ENCODE peak calls at places on chromosomes 7 and 10, in ten cellular contexts. One of them, this sample, is unnamed.

GRCh38 chr7:68689087-68689433 is 909.2 kb upstream of the AUTS2 start:
- DNase-seq in right lobe of liver: no peak
- DNase-seq in Calu3: no peak
- DNase-seq in A549: no peak
- DNase-seq in osteocyte: no peak
- DNase-seq in Panc1: no peak
- DNase-seq in neural crest cell: no peak
- DNase-seq in type B pancreatic cell: no peak
- DNase-seq in GM10248: no peak
- DNase-seq in astrocyte of the spinal cord: no peak
- DNase-seq in this sample: no peak

GRCh38 chr7:28240466-28240865 is 59.9 kb upstream of the JAZF1 start:
- DNase-seq in Panc1: no peak
- DNase-seq in neural crest cell: no peak
- DNase-seq in A549: no peak
- DNase-seq in Calu3: no peak
- DNase-seq in GM10248: no peak
- DNase-seq in type B pancreatic cell: no peak
- DNase-seq in osteocyte: no peak
- DNase-seq in right lobe of liver: no peak
- DNase-seq in astrocyte of the spinal cord: no peak
- DNase-seq in this sample: no peak

GRCh38 chr10:119061352-119061751 is 19.3 kb downstream of the EIF3A start:
- DNase-seq in neural crest cell: no peak
- DNase-seq in type B pancreatic cell: no peak
- DNase-seq in GM10248: no peak
- DNase-seq in osteocyte: no peak
- DNase-seq in Calu3: no peak
- DNase-seq in astrocyte of the spinal cord: no peak
- DNase-seq in A549: no peak
- DNase-seq in right lobe of liver: no peak
- DNase-seq in Panc1: no peak
- DNase-seq in this sample: no peak

GRCh38 chr7:16836481-16836880 is 31.7 kb upstream of the AGR2 start:
- DNase-seq in GM10248: no peak
- DNase-seq in osteocyte: no peak
- DNase-seq in type B pancreatic cell: no peak
- DNase-seq in neural crest cell: no peak
- DNase-seq in Calu3: no peak
- DNase-seq in astrocyte of the spinal cord: no peak
- DNase-seq in A549: no peak
- DNase-seq in right lobe of liver: no peak
- DNase-seq in Panc1: no peak
- DNase-seq in this sample: no peak

GRCh38 chr10:17850526-17850925 is 41.4 kb downstream of the MRC1 start:
- DNase-seq in neural crest cell: no peak
- DNase-seq in type B pancreatic cell: no peak
- DNase-seq in astrocyte of the spinal cord: no peak
- DNase-seq in right lobe of liver: no peak
- DNase-seq in Calu3: no peak
- DNase-seq in GM10248: no peak
- DNase-seq in osteocyte: no peak
- DNase-seq in Panc1: no peak
- DNase-seq in A549: no peak
- DNase-seq in this sample: no peak

GRCh38 chr10:31320179-31320597 is 1.2 kb downstream of the ZEB1 start:
- DNase-seq in GM10248: peak
- DNase-seq in neural crest cell: peak
- DNase-seq in A549: peak
- DNase-seq in osteocyte: peak
- DNase-seq in Calu3: peak
- DNase-seq in Panc1: no peak
- DNase-seq in astrocyte of the spinal cord: peak
- DNase-seq in type B pancreatic cell: peak
- DNase-seq in right lobe of liver: peak
- DNase-seq in this sample: peak

GRCh38 chr7:128405345-128406146 is 4.2 kb downstream of the IMPDH1 start:
- DNase-seq in osteocyte: no peak
- DNase-seq in A549: no peak
- DNase-seq in Calu3: peak
- DNase-seq in neural crest cell: peak
- DNase-seq in GM10248: peak
- DNase-seq in Panc1: no peak
- DNase-seq in astrocyte of the spinal cord: no peak
- DNase-seq in right lobe of liver: peak
- DNase-seq in type B pancreatic cell: no peak
- DNase-seq in this sample: peak

GRCh38 chr10:129909080-129909479 is 55.0 kb downstream of the EBF3 start:
- DNase-seq in GM10248: no peak
- DNase-seq in osteocyte: no peak
- DNase-seq in type B pancreatic cell: no peak
- DNase-seq in astrocyte of the spinal cord: no peak
- DNase-seq in A549: no peak
- DNase-seq in neural crest cell: no peak
- DNase-seq in Calu3: no peak
- DNase-seq in Panc1: no peak
- DNase-seq in right lobe of liver: no peak
- DNase-seq in this sample: no peak

GRCh38 chr10:49177391-49178355 is 10.5 kb downstream of the TMEM273 start:
- DNase-seq in right lobe of liver: no peak
- DNase-seq in neural crest cell: no peak
- DNase-seq in A549: peak
- DNase-seq in type B pancreatic cell: peak
- DNase-seq in Calu3: peak
- DNase-seq in Panc1: peak
- DNase-seq in osteocyte: no peak
- DNase-seq in GM10248: peak
- DNase-seq in astrocyte of the spinal cord: peak
- DNase-seq in this sample: no peak

GRCh38 chr7:100965723-100966541 is 3.4 kb upstream of the MUC12 start:
- DNase-seq in astrocyte of the spinal cord: peak
- DNase-seq in right lobe of liver: peak
- DNase-seq in type B pancreatic cell: peak
- DNase-seq in neural crest cell: peak
- DNase-seq in GM10248: peak
- DNase-seq in Panc1: no peak
- DNase-seq in osteocyte: peak
- DNase-seq in A549: peak
- DNase-seq in Calu3: peak
- DNase-seq in this sample: peak

GRCh38 chr7:371779-372545 is 82.0 kb downstream of the FOXL3 start:
- DNase-seq in Panc1: no peak
- DNase-seq in Calu3: no peak
- DNase-seq in right lobe of liver: peak
- DNase-seq in astrocyte of the spinal cord: no peak
- DNase-seq in osteocyte: no peak
- DNase-seq in neural crest cell: no peak
- DNase-seq in A549: no peak
- DNase-seq in type B pancreatic cell: no peak
- DNase-seq in GM10248: no peak
- DNase-seq in this sample: peak

GRCh38 chr10:131795761-131796160 is 105.0 kb upstream of the PPP2R2D start:
- DNase-seq in right lobe of liver: no peak
- DNase-seq in Calu3: no peak
- DNase-seq in astrocyte of the spinal cord: no peak
- DNase-seq in GM10248: no peak
- DNase-seq in A549: no peak
- DNase-seq in type B pancreatic cell: no peak
- DNase-seq in Panc1: no peak
- DNase-seq in neural crest cell: no peak
- DNase-seq in osteocyte: peak
- DNase-seq in this sample: no peak

GRCh38 chr7:143008007-143008901 is 18.7 kb downstream of the OR9A2 start:
- DNase-seq in A549: peak
- DNase-seq in astrocyte of the spinal cord: peak
- DNase-seq in GM10248: peak
- DNase-seq in neural crest cell: peak
- DNase-seq in Calu3: peak
- DNase-seq in right lobe of liver: peak
- DNase-seq in osteocyte: peak
- DNase-seq in type B pancreatic cell: peak
- DNase-seq in Panc1: peak
- DNase-seq in this sample: peak

GRCh38 chr7:1548438-1548831 is 7.6 kb downstream of the TMEM184A start:
- DNase-seq in astrocyte of the spinal cord: no peak
- DNase-seq in A549: no peak
- DNase-seq in right lobe of liver: no peak
- DNase-seq in osteocyte: no peak
- DNase-seq in Panc1: no peak
- DNase-seq in neural crest cell: no peak
- DNase-seq in Calu3: no peak
- DNase-seq in GM10248: no peak
- DNase-seq in type B pancreatic cell: no peak
- DNase-seq in this sample: no peak

GRCh38 chr7:127514499-127514898 is 70.9 kb downstream of the GCC1 start:
- DNase-seq in neural crest cell: no peak
- DNase-seq in osteocyte: no peak
- DNase-seq in astrocyte of the spinal cord: peak
- DNase-seq in A549: peak
- DNase-seq in type B pancreatic cell: no peak
- DNase-seq in Calu3: peak
- DNase-seq in Panc1: peak
- DNase-seq in right lobe of liver: no peak
- DNase-seq in GM10248: peak
- DNase-seq in this sample: no peak

GRCh38 chr10:47048533-47048905 is 137.3 kb downstream of the PTPN20 start:
- DNase-seq in Panc1: no peak
- DNase-seq in right lobe of liver: peak
- DNase-seq in neural crest cell: no peak
- DNase-seq in astrocyte of the spinal cord: no peak
- DNase-seq in Calu3: no peak
- DNase-seq in type B pancreatic cell: no peak
- DNase-seq in osteocyte: peak
- DNase-seq in GM10248: no peak
- DNase-seq in A549: no peak
- DNase-seq in this sample: peak
- TF ChIP-seq CTCF in Panc1: no peak
- TF ChIP-seq CTCF in right lobe of liver: no peak
- TF ChIP-seq CTCF in neural crest cell: no peak
- TF ChIP-seq CTCF in astrocyte of the spinal cord: peak
- TF ChIP-seq CTCF in Calu3: no peak
- TF ChIP-seq CTCF in type B pancreatic cell: no peak
- TF ChIP-seq CTCF in osteocyte: no peak
- TF ChIP-seq CTCF in GM10248: no peak
- TF ChIP-seq CTCF in A549: no peak
- TF ChIP-seq CTCF in this sample: no peak

GRCh38 chr10:12466701-12467100 is 117.4 kb downstream of the CAMK1D start:
- DNase-seq in GM10248: no peak
- DNase-seq in astrocyte of the spinal cord: no peak
- DNase-seq in type B pancreatic cell: no peak
- DNase-seq in osteocyte: no peak
- DNase-seq in right lobe of liver: no peak
- DNase-seq in A549: no peak
- DNase-seq in neural crest cell: no peak
- DNase-seq in Panc1: no peak
- DNase-seq in Calu3: no peak
- DNase-seq in this sample: no peak
- TF ChIP-seq CTCF in GM10248: no peak
- TF ChIP-seq CTCF in astrocyte of the spinal cord: no peak
- TF ChIP-seq CTCF in type B pancreatic cell: no peak
- TF ChIP-seq CTCF in osteocyte: no peak
- TF ChIP-seq CTCF in right lobe of liver: no peak
- TF ChIP-seq CTCF in A549: no peak
- TF ChIP-seq CTCF in neural crest cell: no peak
- TF ChIP-seq CTCF in Panc1: no peak
- TF ChIP-seq CTCF in Calu3: no peak
- TF ChIP-seq CTCF in this sample: no peak

DNA sequence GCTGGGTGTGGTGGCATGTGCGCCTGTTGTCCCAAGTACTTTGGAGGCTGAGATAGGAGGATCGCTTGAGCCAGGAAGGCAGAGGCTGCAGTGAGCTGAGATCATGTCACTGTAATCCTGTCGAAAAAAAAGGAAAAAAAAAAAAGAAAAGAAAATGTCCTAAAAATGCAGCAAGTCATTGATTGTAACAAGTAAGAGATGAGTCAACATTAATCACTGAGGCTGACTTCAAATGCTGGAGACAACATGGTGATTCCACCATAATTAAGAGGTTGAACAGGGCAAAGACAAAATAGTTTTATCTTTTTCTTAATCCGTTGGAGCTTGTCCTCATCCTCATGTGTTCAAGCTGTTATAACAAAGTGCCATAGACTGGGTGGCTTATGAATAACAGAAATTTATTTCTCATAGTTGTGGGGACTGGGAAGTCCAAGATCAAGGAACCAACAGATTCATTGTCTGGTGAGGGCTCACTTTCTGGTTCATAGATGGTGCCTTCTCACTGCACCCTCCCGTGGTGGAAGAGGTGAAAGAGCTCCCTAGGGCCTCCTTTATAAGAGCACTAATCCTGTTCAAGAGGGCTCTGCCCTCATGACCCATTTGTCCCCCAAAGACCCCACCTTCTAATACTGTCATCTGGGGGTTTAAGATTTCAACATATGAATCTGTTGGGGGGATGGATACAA is 60.3 kb downstream of the TBXAS1 start:
- DNase-seq in astrocyte of the spinal cord: no peak
- DNase-seq in right lobe of liver: no peak
- DNase-seq in Panc1: no peak
- DNase-seq in GM10248: no peak
- DNase-seq in neural crest cell: no peak
- DNase-seq in type B pancreatic cell: no peak
- DNase-seq in A549: no peak
- DNase-seq in Calu3: no peak
- DNase-seq in osteocyte: no peak
- DNase-seq in this sample: no peak
- TF ChIP-seq CTCF in astrocyte of the spinal cord: no peak
- TF ChIP-seq CTCF in right lobe of liver: no peak
- TF ChIP-seq CTCF in Panc1: no peak
- TF ChIP-seq CTCF in GM10248: no peak
- TF ChIP-seq CTCF in neural crest cell: no peak
- TF ChIP-seq CTCF in type B pancreatic cell: no peak
- TF ChIP-seq CTCF in A549: no peak
- TF ChIP-seq CTCF in Calu3: no peak
- TF ChIP-seq CTCF in osteocyte: no peak
- TF ChIP-seq CTCF in this sample: no peak

DNA sequence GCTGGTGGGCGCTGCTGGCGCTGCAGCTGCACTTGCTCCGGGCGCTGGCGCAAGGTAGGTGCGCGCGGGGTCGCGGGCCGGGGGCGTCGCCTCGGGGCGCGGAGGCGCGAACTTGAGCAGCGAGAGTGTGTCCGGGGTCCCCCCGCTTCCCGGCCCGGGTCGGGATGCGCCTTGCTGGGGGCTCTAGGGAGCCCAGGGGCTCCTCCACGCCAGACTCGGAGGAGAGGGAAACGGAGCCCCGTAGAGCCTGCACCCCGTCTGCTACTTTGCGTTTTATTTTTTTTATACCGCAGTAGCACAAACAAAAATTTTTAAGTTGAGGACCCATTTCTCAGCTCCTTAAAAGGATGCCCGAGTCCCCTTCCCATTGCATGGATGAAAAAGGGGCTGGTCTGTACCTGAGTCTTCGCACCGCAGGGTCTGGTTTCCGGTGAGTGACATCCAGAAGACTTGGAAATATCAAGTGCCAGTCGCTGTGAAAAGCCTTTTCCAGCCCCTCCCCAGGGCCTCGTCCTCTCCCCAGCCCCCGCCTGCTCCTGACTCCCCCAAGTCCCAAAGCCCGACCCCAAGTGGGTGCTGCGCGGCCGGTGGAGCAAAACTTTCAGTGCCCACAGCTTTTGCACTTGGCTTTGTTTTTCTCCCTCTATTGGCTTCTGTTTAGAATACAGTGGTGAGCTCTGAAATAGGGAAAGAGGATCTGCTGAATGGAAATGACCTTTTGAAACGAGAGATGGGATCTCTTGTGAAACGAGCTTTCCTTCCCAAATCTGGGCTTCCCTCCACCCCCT is 973 bp downstream of the SDK1 start:
- DNase-seq in osteocyte: no peak
- DNase-seq in GM10248: no peak
- DNase-seq in neural crest cell: peak
- DNase-seq in Panc1: peak
- DNase-seq in type B pancreatic cell: no peak
- DNase-seq in Calu3: peak
- DNase-seq in astrocyte of the spinal cord: peak
- DNase-seq in A549: peak
- DNase-seq in right lobe of liver: no peak
- DNase-seq in this sample: peak
- TF ChIP-seq CTCF in osteocyte: peak
- TF ChIP-seq CTCF in GM10248: no peak
- TF ChIP-seq CTCF in neural crest cell: peak
- TF ChIP-seq CTCF in Panc1: peak
- TF ChIP-seq CTCF in type B pancreatic cell: peak
- TF ChIP-seq CTCF in Calu3: no peak
- TF ChIP-seq CTCF in astrocyte of the spinal cord: peak
- TF ChIP-seq CTCF in A549: no peak
- TF ChIP-seq CTCF in right lobe of liver: peak
- TF ChIP-seq CTCF in this sample: no peak